ENCODE peak calls at places on chromosomes 1 and 21, in seven cellular contexts. D is heart right ventricle, I is tibial artery, A is SJSA1, G is NT2/D1, X is vagina, C is adrenal gland. E is an unnamed sample. For H3K9me3, the result is how much of the 10 kb centered on the place peaks cover.

GRCh38 chr1:231395051-231395995 is 26.8 kb downstream of the EGLN1 start:
- DNase-seq in D (no peak), I (no peak), A (peak), G (no peak), X (no peak), C (no peak), E (no peak)

GRCh38 chr1:79353224-79353623 is 346.7 kb upstream of the ADGRL4 start:
- DNase-seq in D (no peak), I (peak), A (peak), G (peak), X (no peak), C (peak), E (no peak)

GRCh38 chr21:30257773-30258172 is 25.0 kb downstream of the KRTAP24-1 start:
- DNase-seq in D (no peak), I (no peak), A (peak), G (peak), X (no peak), C (peak), E (no peak)

GRCh38 chr21:42187976-42188653 is 30.8 kb upstream of the ABCG1 start:
- DNase-seq in D (no peak), I (peak), A (no peak), G (no peak), X (peak), C (no peak), E (peak)

GRCh38 chr1:38436006-38436405 is 389.4 kb upstream of the POU3F1 start:
- DNase-seq in D (no peak), I (no peak), A (no peak), G (no peak), X (no peak), C (no peak), E (no peak)

GRCh38 chr1:16145030-16145987 is 10.6 kb downstream of the EPHA2 start:
- DNase-seq in D (peak), I (peak), A (peak), G (no peak), X (no peak), C (peak), E (peak)

GRCh38 chr1:206898089-206898908 is 1.1 kb downstream of the IL24 start:
- DNase-seq in D (no peak), I (no peak), A (peak), G (no peak), X (no peak), C (no peak), E (no peak)

GRCh38 chr1:17168480-17168878 is 36.4 kb upstream of the PADI1 start:
- DNase-seq in D (no peak), I (no peak), A (peak), G (no peak), X (no peak), C (no peak), E (no peak)

GRCh38 chr1:101338714-101339430 is 102.1 kb downstream of the S1PR1 start:
- DNase-seq in D (no peak), I (no peak), A (no peak), G (no peak), X (no peak), C (no peak), E (no peak)

GRCh38 chr1:201748331-201748730 is 80.6 kb upstream of the IPO9 start:
- DNase-seq in D (no peak), I (no peak), A (peak), G (no peak), X (no peak), C (no peak), E (no peak)

GRCh38 chr1:213519098-213519497 is 468.1 kb downstream of the RPS6KC1 start:
- DNase-seq in D (no peak), I (no peak), A (no peak), G (no peak), X (no peak), C (no peak), E (no peak)

GRCh38 chr1:165914136-165914798 is 86.9 kb downstream of the UCK2 start:
- DNase-seq in D (no peak), I (peak), A (peak), G (peak), X (no peak), C (peak), E (peak)

GRCh38 chr21:43825936-43826622 is 36.7 kb downstream of the RRP1 start:
- DNase-seq in D (no peak), I (no peak), A (no peak), G (no peak), X (no peak), C (no peak), E (no peak)

GRCh38 chr1:3971981-3972380 is 71.9 kb upstream of the C1orf174 start:
- DNase-seq in D (no peak), I (no peak), A (no peak), G (no peak), X (no peak), C (no peak), E (no peak)

GRCh38 chr1:86872086-86872485 is 41.8 kb downstream of the SELENOF start:
- DNase-seq in D (no peak), I (no peak), A (no peak), G (no peak), X (no peak), C (no peak), E (no peak)

GRCh38 chr1:167492509-167492910 is 25.8 kb downstream of the CD247 start:
- DNase-seq in D (no peak), I (no peak), A (no peak), G (no peak), X (no peak), C (no peak), E (no peak)

GRCh38 chr1:206787956-206788355 is 15.7 kb upstream of the IL10 start:
- DNase-seq in D (no peak), I (no peak), A (no peak), G (no peak), X (no peak), C (no peak), E (no peak)

GRCh38 chr1:156286061-156286460 is 1.9 kb downstream of the TMEM79 start:
- DNase-seq in D (no peak), I (no peak), A (no peak), G (no peak), X (no peak), C (no peak), E (no peak)

GRCh38 chr1:18200136-18200717 is 92.6 kb downstream of the IGSF21 start:
- DNase-seq in D (no peak), I (no peak), A (no peak), G (no peak), X (no peak), C (no peak), E (no peak)

GRCh38 chr1:78375996-78376395 is 114.8 kb upstream of the PTGFR start:
- DNase-seq in D (no peak), I (no peak), A (no peak), G (no peak), X (no peak), C (no peak), E (no peak)

GRCh38 chr1:5067251-5067650 is 412.8 kb downstream of the AJAP1 start:
- DNase-seq in D (no peak), I (no peak), A (no peak), G (no peak), X (no peak), C (no peak), E (no peak)

GRCh38 chr1:59506952-59507351 is 210.1 kb downstream of the FGGY start:
- DNase-seq in D (no peak), I (peak), A (no peak), G (no peak), X (no peak), C (no peak), E (peak)

GRCh38 chr1:6497215-6497866 is 5.9 kb upstream of the PLEKHG5 start:
- DNase-seq in D (peak), I (no peak), A (peak), G (no peak), X (no peak), C (peak), E (no peak)

GRCh38 chr21:39763282-39763970 is 18.4 kb downstream of the IGSF5 start:
- DNase-seq in D (no peak), I (no peak), A (no peak), G (no peak), X (no peak), C (no peak), E (no peak)

DNA sequence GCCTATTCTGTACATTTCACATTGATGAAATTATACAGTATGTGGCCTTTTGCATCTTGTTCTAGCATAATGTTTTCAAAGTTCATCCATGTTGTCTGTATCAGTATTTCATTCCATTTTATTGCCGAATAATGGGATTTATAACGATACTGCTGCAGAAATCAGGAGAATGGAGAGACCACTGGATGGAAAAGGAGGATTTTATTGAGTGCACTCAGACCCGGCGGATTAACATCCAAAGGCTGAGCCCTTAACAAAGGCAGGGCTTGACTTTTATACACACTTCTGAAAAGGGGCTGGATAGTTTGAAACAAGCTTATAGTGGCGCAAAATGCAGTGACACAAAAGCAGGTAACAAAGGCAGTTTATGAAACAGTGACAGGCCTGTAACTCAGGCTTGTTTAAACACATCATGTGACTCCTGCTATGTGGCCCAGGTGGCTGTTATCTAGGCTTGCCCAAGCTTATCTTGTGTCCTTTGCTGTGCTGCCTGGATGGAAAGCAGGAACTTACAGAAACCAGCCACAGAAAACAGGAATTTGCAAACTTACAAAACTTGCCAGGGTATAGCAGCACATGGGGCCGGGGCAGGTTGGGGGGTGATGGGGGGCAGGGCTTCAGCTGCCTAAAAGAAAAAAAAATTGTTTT is 32.8 kb upstream of the KCNJ15 start:
- DNase-seq in D (no peak), I (no peak), A (no peak), G (peak), X (no peak), C (no peak), E (no peak)
- H3K9me3 ChIP-seq in D (under half), I (under half), A (under half), G (half or more), X (under half), C (under half), E (under half)

DNA sequence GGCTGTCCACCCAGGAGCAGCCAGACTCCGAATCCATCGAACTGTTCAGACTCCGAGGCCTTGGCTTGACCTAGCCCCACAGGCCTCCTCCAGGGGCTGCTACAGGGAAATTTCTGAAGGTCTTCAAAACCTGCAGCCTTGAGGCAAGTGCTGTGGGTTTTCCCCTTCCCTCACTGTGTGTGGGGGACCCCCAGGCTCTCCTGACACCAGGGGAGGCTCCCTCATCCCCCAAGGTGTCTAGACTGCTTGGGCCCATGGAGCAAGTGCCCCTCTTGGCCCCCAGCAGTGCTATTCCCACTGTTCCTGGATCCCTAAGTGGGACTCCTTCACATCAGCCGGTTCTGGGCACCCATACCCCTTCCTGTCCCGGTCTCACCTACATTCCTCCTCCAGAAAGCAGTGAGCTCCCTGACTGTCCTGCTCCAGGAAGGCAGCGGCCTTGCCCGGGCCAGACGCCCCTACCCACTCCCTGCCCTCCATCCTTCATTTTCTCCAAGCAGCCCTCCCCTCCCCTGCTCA is 814 bp downstream of the PAQR7 start:
- DNase-seq in D (no peak), I (no peak), A (no peak), G (no peak), X (no peak), C (no peak), E (no peak)
- H3K4me3 ChIP-seq in D (peak), I (peak), A (peak), G (peak), X (peak), C (peak), E (peak)

DNA sequence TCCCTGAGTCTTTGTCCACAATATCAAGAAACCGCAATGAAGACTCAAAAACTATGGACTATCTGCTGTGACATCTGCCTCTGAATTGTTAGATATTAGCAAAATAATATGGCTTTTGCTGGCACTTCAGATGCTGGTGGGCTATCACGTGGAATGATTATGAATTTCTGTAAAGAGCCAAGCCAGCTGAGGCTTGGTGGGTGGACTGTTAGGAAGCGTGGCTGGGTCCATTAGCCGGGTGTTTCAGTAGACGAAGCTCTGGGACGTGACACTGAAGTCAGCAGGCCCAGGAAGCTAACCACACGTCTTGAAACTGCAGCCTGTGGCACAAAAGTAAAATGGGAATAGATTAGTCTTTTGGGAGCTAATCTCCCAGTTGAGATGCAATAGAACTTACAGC is 780.0 kb upstream of the TPTE start:
- DNase-seq in D (no peak), I (no peak), A (no peak), G (no peak), X (no peak), C (no peak), E (peak)
- H3K9me3 ChIP-seq in D (under half), I (under half), A (under half), G (under half), X (under half), C (under half), E (under half)

DNA sequence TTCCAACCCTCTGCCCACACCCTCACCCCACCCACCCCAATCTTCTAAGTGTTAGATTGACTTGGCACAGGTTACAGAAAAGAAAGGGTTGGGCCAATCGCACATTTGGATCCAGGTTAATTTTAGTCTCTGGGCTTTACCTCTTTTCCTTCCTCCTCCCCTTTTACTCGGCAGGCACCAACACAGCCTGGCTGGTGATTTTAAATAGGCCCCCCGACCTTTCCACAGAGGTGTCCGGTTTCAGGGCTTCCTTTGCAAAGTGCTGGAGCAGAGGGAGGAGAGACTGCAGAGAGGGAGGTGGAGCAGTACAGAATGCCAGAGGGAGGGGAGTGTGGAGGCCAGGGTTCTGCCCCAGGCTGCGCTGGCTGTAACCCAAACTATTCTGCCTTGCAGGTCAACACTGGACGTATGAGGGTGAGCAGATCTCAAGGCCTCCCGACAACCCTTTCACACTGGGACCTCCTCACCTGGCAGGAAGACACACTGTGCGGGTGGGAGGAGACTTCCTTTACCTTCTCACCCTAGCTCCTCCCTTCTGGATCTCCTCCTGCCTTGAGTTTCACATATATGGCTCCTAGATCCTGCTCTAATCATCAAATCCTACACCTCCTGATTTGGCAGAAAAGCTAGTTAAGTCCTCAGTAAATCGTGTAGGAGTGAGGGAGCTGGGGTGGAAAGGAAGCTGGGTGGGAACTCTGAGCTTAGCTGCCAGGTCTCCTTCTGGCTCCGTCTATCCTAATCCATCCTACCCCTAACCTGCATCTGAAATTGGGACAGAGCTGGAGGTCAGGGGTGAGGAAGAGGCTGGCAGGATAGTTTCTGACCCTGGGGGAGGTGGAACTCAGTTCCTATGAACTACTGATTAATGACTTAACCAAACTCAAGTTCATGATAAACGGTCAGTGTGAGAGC is 2.4 kb downstream of the CA14 start:
- DNase-seq in D (no peak), I (no peak), A (no peak), G (peak), X (no peak), C (peak), E (peak)
- H3K4me3 ChIP-seq in D (no peak), I (no peak), A (no peak), G (peak), X (no peak), C (no peak), E (no peak)

DNA sequence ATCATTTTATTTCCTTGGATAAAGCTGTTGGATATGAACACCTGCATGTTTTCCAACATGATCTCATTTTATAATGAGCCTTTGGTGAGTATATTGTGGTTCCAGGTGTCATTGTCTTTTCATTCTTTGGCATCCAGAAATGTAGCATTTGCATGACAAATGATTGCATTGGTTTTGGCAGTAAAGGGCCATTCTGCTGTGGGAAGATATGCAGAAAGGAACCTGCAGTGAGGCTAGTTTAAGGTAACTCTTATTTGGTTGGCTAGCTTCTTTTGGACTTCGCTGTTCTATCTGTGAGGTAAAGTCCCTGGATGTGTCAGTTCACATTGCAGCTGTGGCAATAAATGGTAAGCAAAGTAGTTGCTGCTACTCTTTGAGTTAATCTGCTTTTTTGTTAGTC is 343.0 kb downstream of the AMY1C start:
- DNase-seq in D (no peak), I (no peak), A (no peak), G (peak), X (no peak), C (no peak), E (no peak)
- H3K9me3 ChIP-seq in D (under half), I (under half), A (under half), G (under half), X (under half), C (under half), E (under half)

E was measured in lung.